ENCODE peak calls at places on chromosomes 3 and 15, in eight cellular contexts. One of them, this sample, is unnamed.

GRCh38 chr15:68770206-68770605 is 50.5 kb downstream of the ANP32A start:
- DNase-seq in ascending aorta: no peak
- DNase-seq in lower lobe of right lung: no peak
- DNase-seq in OCI-LY7: no peak
- DNase-seq in lung: no peak
- DNase-seq in left ventricle myocardium inferior: no peak
- DNase-seq in AG10803: no peak
- DNase-seq in cardiac muscle cell: no peak
- DNase-seq in this sample: no peak

GRCh38 chr15:75371486-75371885 is 3.1 kb upstream of the MAN2C1 start:
- DNase-seq in ascending aorta: no peak
- DNase-seq in lower lobe of right lung: no peak
- DNase-seq in OCI-LY7: no peak
- DNase-seq in lung: no peak
- DNase-seq in left ventricle myocardium inferior: no peak
- DNase-seq in AG10803: no peak
- DNase-seq in cardiac muscle cell: no peak
- DNase-seq in this sample: no peak

GRCh38 chr3:115127208-115127607 is 19.9 kb downstream of the ZBTB20 start:
- DNase-seq in ascending aorta: no peak
- DNase-seq in lower lobe of right lung: no peak
- DNase-seq in OCI-LY7: no peak
- DNase-seq in lung: no peak
- DNase-seq in left ventricle myocardium inferior: no peak
- DNase-seq in AG10803: no peak
- DNase-seq in cardiac muscle cell: no peak
- DNase-seq in this sample: no peak

GRCh38 chr3:46612324-46612723 is at the start of gene FAM240A:
- DNase-seq in ascending aorta: no peak
- DNase-seq in lower lobe of right lung: no peak
- DNase-seq in OCI-LY7: no peak
- DNase-seq in lung: no peak
- DNase-seq in left ventricle myocardium inferior: peak
- DNase-seq in AG10803: peak
- DNase-seq in cardiac muscle cell: peak
- DNase-seq in this sample: no peak

GRCh38 chr15:57149196-57149595 is 227.1 kb upstream of the CGNL1 start:
- DNase-seq in ascending aorta: no peak
- DNase-seq in lower lobe of right lung: no peak
- DNase-seq in OCI-LY7: no peak
- DNase-seq in lung: no peak
- DNase-seq in left ventricle myocardium inferior: no peak
- DNase-seq in AG10803: peak
- DNase-seq in cardiac muscle cell: peak
- DNase-seq in this sample: no peak

GRCh38 chr3:169241575-169241927 is 422.0 kb downstream of the MECOM start:
- DNase-seq in ascending aorta: no peak
- DNase-seq in lower lobe of right lung: no peak
- DNase-seq in OCI-LY7: no peak
- DNase-seq in lung: no peak
- DNase-seq in left ventricle myocardium inferior: no peak
- DNase-seq in AG10803: peak
- DNase-seq in cardiac muscle cell: peak
- DNase-seq in this sample: no peak

GRCh38 chr15:91243806-91244205 is 143.7 kb downstream of the SV2B start:
- DNase-seq in ascending aorta: no peak
- DNase-seq in lower lobe of right lung: no peak
- DNase-seq in OCI-LY7: no peak
- DNase-seq in lung: no peak
- DNase-seq in left ventricle myocardium inferior: no peak
- DNase-seq in AG10803: no peak
- DNase-seq in cardiac muscle cell: no peak
- DNase-seq in this sample: no peak

GRCh38 chr15:59138243-59138642 is 33.3 kb downstream of the CCNB2 start:
- DNase-seq in ascending aorta: no peak
- DNase-seq in lower lobe of right lung: peak
- DNase-seq in OCI-LY7: peak
- DNase-seq in lung: no peak
- DNase-seq in left ventricle myocardium inferior: no peak
- DNase-seq in AG10803: peak
- DNase-seq in cardiac muscle cell: peak
- DNase-seq in this sample: peak

GRCh38 chr3:190591080-190591479 is 77.2 kb downstream of the IL1RAP start:
- DNase-seq in ascending aorta: no peak
- DNase-seq in lower lobe of right lung: no peak
- DNase-seq in OCI-LY7: no peak
- DNase-seq in lung: no peak
- DNase-seq in left ventricle myocardium inferior: no peak
- DNase-seq in AG10803: no peak
- DNase-seq in cardiac muscle cell: no peak
- DNase-seq in this sample: no peak

GRCh38 chr15:35741881-35742280 is 195.9 kb upstream of the DPH6 start:
- DNase-seq in ascending aorta: no peak
- DNase-seq in lower lobe of right lung: no peak
- DNase-seq in OCI-LY7: no peak
- DNase-seq in lung: no peak
- DNase-seq in left ventricle myocardium inferior: no peak
- DNase-seq in AG10803: no peak
- DNase-seq in cardiac muscle cell: peak
- DNase-seq in this sample: no peak

GRCh38 chr3:177377166-177377565 is 179.9 kb upstream of the TBL1XR1 start:
- DNase-seq in ascending aorta: no peak
- DNase-seq in lower lobe of right lung: peak
- DNase-seq in OCI-LY7: no peak
- DNase-seq in lung: peak
- DNase-seq in left ventricle myocardium inferior: no peak
- DNase-seq in AG10803: no peak
- DNase-seq in cardiac muscle cell: no peak
- DNase-seq in this sample: no peak

GRCh38 chr3:34056951-34057390 is 258.5 kb downstream of the PDCD6IP start:
- DNase-seq in ascending aorta: no peak
- DNase-seq in lower lobe of right lung: no peak
- DNase-seq in OCI-LY7: peak
- DNase-seq in lung: no peak
- DNase-seq in left ventricle myocardium inferior: no peak
- DNase-seq in AG10803: peak
- DNase-seq in cardiac muscle cell: no peak
- DNase-seq in this sample: no peak

GRCh38 chr15:43410572-43411214 is 39.8 kb downstream of the TUBGCP4 start:
- DNase-seq in ascending aorta: no peak
- DNase-seq in lower lobe of right lung: no peak
- DNase-seq in OCI-LY7: no peak
- DNase-seq in lung: no peak
- DNase-seq in left ventricle myocardium inferior: no peak
- DNase-seq in AG10803: peak
- DNase-seq in cardiac muscle cell: peak
- DNase-seq in this sample: no peak

GRCh38 chr15:69861331-69862171 is 236.2 kb downstream of the TLE3 start:
- DNase-seq in ascending aorta: no peak
- DNase-seq in lower lobe of right lung: no peak
- DNase-seq in OCI-LY7: peak
- DNase-seq in lung: no peak
- DNase-seq in left ventricle myocardium inferior: no peak
- DNase-seq in AG10803: no peak
- DNase-seq in cardiac muscle cell: no peak
- DNase-seq in this sample: peak

GRCh38 chr3:184227481-184227935 is 1.9 kb upstream of the VWA5B2 start:
- DNase-seq in ascending aorta: no peak
- DNase-seq in lower lobe of right lung: no peak
- DNase-seq in OCI-LY7: peak
- DNase-seq in lung: no peak
- DNase-seq in left ventricle myocardium inferior: no peak
- DNase-seq in AG10803: no peak
- DNase-seq in cardiac muscle cell: peak
- DNase-seq in this sample: peak

GRCh38 chr15:25810631-25811077 is 52.5 kb downstream of the ATP10A start:
- DNase-seq in ascending aorta: no peak
- DNase-seq in lower lobe of right lung: no peak
- DNase-seq in OCI-LY7: no peak
- DNase-seq in lung: no peak
- DNase-seq in left ventricle myocardium inferior: no peak
- DNase-seq in AG10803: no peak
- DNase-seq in cardiac muscle cell: no peak
- DNase-seq in this sample: no peak

GRCh38 chr3:183178833-183179549 is 16.5 kb upstream of the LAMP3 start:
- DNase-seq in ascending aorta: no peak
- DNase-seq in lower lobe of right lung: peak
- DNase-seq in OCI-LY7: no peak
- DNase-seq in lung: peak
- DNase-seq in left ventricle myocardium inferior: peak
- DNase-seq in AG10803: no peak
- DNase-seq in cardiac muscle cell: peak
- DNase-seq in this sample: peak

GRCh38 chr15:25863067-25863967 is at the start of gene ATP10A:
- DNase-seq in ascending aorta: no peak
- DNase-seq in lower lobe of right lung: peak
- DNase-seq in OCI-LY7: no peak
- DNase-seq in lung: no peak
- DNase-seq in left ventricle myocardium inferior: peak
- DNase-seq in AG10803: peak
- DNase-seq in cardiac muscle cell: peak
- DNase-seq in this sample: no peak

GRCh38 chr15:35399901-35400300 is 146.1 kb downstream of the DPH6 start:
- DNase-seq in ascending aorta: no peak
- DNase-seq in lower lobe of right lung: no peak
- DNase-seq in OCI-LY7: no peak
- DNase-seq in lung: no peak
- DNase-seq in left ventricle myocardium inferior: no peak
- DNase-seq in AG10803: peak
- DNase-seq in cardiac muscle cell: no peak
- DNase-seq in this sample: no peak

DNA sequence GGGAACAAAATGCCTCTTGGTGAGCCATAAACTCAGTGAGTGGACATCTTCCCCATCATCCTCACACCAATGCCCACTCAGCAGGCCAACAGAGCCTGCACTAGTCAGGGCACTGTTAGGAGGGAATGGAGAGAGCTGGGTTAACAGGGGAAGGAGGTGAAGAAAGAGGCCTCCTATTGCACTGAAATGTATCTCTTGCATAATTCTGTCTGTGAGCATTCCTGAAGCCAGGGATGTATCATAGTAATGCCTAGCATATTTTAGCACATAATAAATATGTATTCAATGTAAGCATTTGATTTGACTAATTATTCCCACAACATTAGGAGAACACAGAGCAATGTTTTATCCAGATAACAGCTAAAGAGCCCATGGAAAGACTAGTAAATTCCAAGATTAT is 81.2 kb downstream of the ANO10 start:
- DNase-seq in ascending aorta: no peak
- DNase-seq in lower lobe of right lung: no peak
- DNase-seq in OCI-LY7: no peak
- DNase-seq in lung: no peak
- DNase-seq in left ventricle myocardium inferior: no peak
- DNase-seq in AG10803: peak
- DNase-seq in cardiac muscle cell: peak
- DNase-seq in this sample: no peak
- TF ChIP-seq CTCF in ascending aorta: no peak
- TF ChIP-seq CTCF in lower lobe of right lung: no peak
- TF ChIP-seq CTCF in OCI-LY7: no peak
- TF ChIP-seq CTCF in lung: no peak
- TF ChIP-seq CTCF in left ventricle myocardium inferior: no peak
- TF ChIP-seq CTCF in AG10803: no peak
- TF ChIP-seq CTCF in cardiac muscle cell: no peak
- TF ChIP-seq CTCF in this sample: no peak

GRCh38 chr3:142889263-142890014 is 556 bp upstream of the PCOLCE2 start:
- DNase-seq in ascending aorta: no peak
- DNase-seq in lower lobe of right lung: no peak
- DNase-seq in OCI-LY7: no peak
- DNase-seq in lung: no peak
- DNase-seq in left ventricle myocardium inferior: no peak
- DNase-seq in AG10803: no peak
- DNase-seq in cardiac muscle cell: no peak
- DNase-seq in this sample: no peak
- H3K4me3 ChIP-seq in ascending aorta: peak
- H3K4me3 ChIP-seq in lower lobe of right lung: peak
- H3K4me3 ChIP-seq in OCI-LY7: no peak
- H3K4me3 ChIP-seq in lung: peak
- H3K4me3 ChIP-seq in left ventricle myocardium inferior: peak
- H3K4me3 ChIP-seq in AG10803: peak
- H3K4me3 ChIP-seq in cardiac muscle cell: peak
- H3K4me3 ChIP-seq in this sample: peak

GRCh38 chr3:143121240-143122088 is 1.9 kb downstream of the CHST2 start:
- DNase-seq in ascending aorta: no peak
- DNase-seq in lower lobe of right lung: peak
- DNase-seq in OCI-LY7: peak
- DNase-seq in lung: peak
- DNase-seq in left ventricle myocardium inferior: peak
- DNase-seq in AG10803: peak
- DNase-seq in cardiac muscle cell: peak
- DNase-seq in this sample: peak

GRCh38 chr3:143119009-143119914 is at the start of gene CHST2:
- DNase-seq in ascending aorta: no peak
- DNase-seq in lower lobe of right lung: peak
- DNase-seq in OCI-LY7: peak
- DNase-seq in lung: peak
- DNase-seq in left ventricle myocardium inferior: peak
- DNase-seq in AG10803: peak
- DNase-seq in cardiac muscle cell: peak
- DNase-seq in this sample: peak

GRCh38 chr3:143122089-143122430 is 2.5 kb downstream of the CHST2 start:
- DNase-seq in ascending aorta: no peak
- DNase-seq in lower lobe of right lung: no peak
- DNase-seq in OCI-LY7: no peak
- DNase-seq in lung: no peak
- DNase-seq in left ventricle myocardium inferior: no peak
- DNase-seq in AG10803: no peak
- DNase-seq in cardiac muscle cell: no peak
- DNase-seq in this sample: no peak

GRCh38 chr3:143119974-143120715 is 574 bp downstream of the CHST2 start:
- DNase-seq in ascending aorta: no peak
- DNase-seq in lower lobe of right lung: peak
- DNase-seq in OCI-LY7: peak
- DNase-seq in lung: no peak
- DNase-seq in left ventricle myocardium inferior: peak
- DNase-seq in AG10803: peak
- DNase-seq in cardiac muscle cell: peak
- DNase-seq in this sample: peak

DNA sequence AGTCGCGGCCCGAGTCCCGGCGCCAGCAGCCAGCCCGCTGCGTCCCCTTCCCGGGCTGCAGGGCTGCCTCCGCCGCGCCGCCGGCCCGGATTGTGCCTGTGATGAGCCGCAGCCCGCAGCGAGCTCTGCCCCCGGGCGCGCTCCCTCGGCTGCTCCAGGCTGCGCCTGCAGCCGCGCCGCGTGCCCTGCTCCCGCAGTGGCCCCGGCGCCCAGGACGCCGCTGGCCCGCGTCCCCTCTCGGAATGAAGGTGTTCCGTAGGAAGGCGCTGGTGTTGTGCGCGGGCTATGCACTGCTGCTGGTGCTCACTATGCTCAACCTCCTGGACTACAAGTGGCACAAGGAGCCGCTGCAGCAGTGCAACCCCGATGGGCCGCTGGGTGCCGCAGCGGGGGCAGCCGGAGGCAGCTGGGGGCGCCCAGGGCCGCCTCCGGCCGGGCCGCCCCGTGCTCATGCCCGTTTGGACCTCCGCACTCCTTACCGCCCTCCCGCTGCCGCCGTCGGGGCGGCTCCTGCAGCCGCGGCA is 1.2 kb downstream of the CHST2 start:
- DNase-seq in ascending aorta: no peak
- DNase-seq in lower lobe of right lung: peak
- DNase-seq in OCI-LY7: no peak
- DNase-seq in lung: no peak
- DNase-seq in left ventricle myocardium inferior: no peak
- DNase-seq in AG10803: peak
- DNase-seq in cardiac muscle cell: peak
- DNase-seq in this sample: peak
- TF ChIP-seq CTCF in ascending aorta: no peak
- TF ChIP-seq CTCF in lower lobe of right lung: no peak
- TF ChIP-seq CTCF in OCI-LY7: no peak
- TF ChIP-seq CTCF in lung: no peak
- TF ChIP-seq CTCF in left ventricle myocardium inferior: no peak
- TF ChIP-seq CTCF in AG10803: peak
- TF ChIP-seq CTCF in cardiac muscle cell: no peak
- TF ChIP-seq CTCF in this sample: peak

GRCh38 chr3:52062499-52062898 is 6.1 kb upstream of the DUSP7 start:
- DNase-seq in ascending aorta: peak
- DNase-seq in lower lobe of right lung: peak
- DNase-seq in OCI-LY7: peak
- DNase-seq in lung: no peak
- DNase-seq in left ventricle myocardium inferior: no peak
- DNase-seq in AG10803: peak
- DNase-seq in cardiac muscle cell: peak
- DNase-seq in this sample: no peak
- H3K4me3 ChIP-seq in ascending aorta: no peak
- H3K4me3 ChIP-seq in lower lobe of right lung: no peak
- H3K4me3 ChIP-seq in OCI-LY7: no peak
- H3K4me3 ChIP-seq in lung: no peak
- H3K4me3 ChIP-seq in left ventricle myocardium inferior: no peak
- H3K4me3 ChIP-seq in AG10803: no peak
- H3K4me3 ChIP-seq in cardiac muscle cell: no peak
- H3K4me3 ChIP-seq in this sample: no peak

This sample was measured in WERI-Rb-1.